ENCODE peak calls at places on chromosome 3, in eight cellular contexts. X is AG04450; F is fibroblast of pulmonary artery; N is A549; S is mesothelial cell of epicardium; C is ovary; I is psoas muscle; P is CD4-positive, alpha-beta T cell. K is an unnamed sample.

GRCh38 chr3:134721214-134721613 is 70.4 kb upstream of the KY start:
- DNase-seq in I (no peak), N (no peak), P (no peak), X (no peak), C (no peak), F (no peak), S (no peak), K (no peak)

GRCh38 chr3:117404756-117405155 is 695.2 kb downstream of the TUSC7 start:
- DNase-seq in P (no peak), N (no peak), S (no peak), C (no peak), I (no peak), F (no peak), X (no peak), K (no peak)

GRCh38 chr3:48598323-48599076 is 3.4 kb upstream of the COL7A1 start:
- DNase-seq in F (peak), N (peak), I (peak), C (peak), S (no peak), X (peak), P (no peak), K (no peak)

GRCh38 chr3:54122046-54122801 is at the start of gene CACNA2D3:
- DNase-seq in C (peak), P (no peak), I (peak), S (peak), F (peak), X (no peak), N (no peak), K (no peak)

GRCh38 chr3:127953636-127954035 is 38.6 kb downstream of the KBTBD12 start:
- DNase-seq in N (no peak), P (no peak), S (no peak), C (no peak), X (no peak), F (no peak), I (no peak), K (no peak)

GRCh38 chr3:197753263-197753662 is 3.6 kb downstream of the FYTTD1 start:
- DNase-seq in F (peak), P (no peak), I (no peak), N (no peak), X (no peak), S (no peak), C (no peak), K (no peak)

GRCh38 chr3:4581905-4582611 is 88.9 kb downstream of the ITPR1 start:
- DNase-seq in S (no peak), X (no peak), C (no peak), F (no peak), I (no peak), N (no peak), P (no peak), K (no peak)

GRCh38 chr3:188956839-188957489 is 214.8 kb upstream of the TPRG1 start:
- DNase-seq in C (no peak), F (peak), N (peak), X (no peak), I (no peak), P (no peak), S (no peak), K (peak)

GRCh38 chr3:129688310-129688895 is 81.9 kb upstream of the PLXND1 start:
- DNase-seq in C (peak), P (no peak), I (peak), X (no peak), N (peak), F (peak), S (peak), K (no peak)

GRCh38 chr3:43478380-43478779 is 143.4 kb downstream of the ANO10 start:
- DNase-seq in X (no peak), S (no peak), F (no peak), P (no peak), N (no peak), I (no peak), C (no peak), K (no peak)

GRCh38 chr3:14548321-14548729 is 8.2 kb upstream of the GRIP2 start:
- DNase-seq in S (peak), X (peak), C (peak), I (peak), P (no peak), F (peak), N (peak), K (peak)

GRCh38 chr3:45976191-45977091 is 19.2 kb downstream of the FYCO1 start:
- DNase-seq in S (no peak), X (no peak), C (no peak), F (no peak), I (no peak), P (no peak), N (no peak), K (no peak)

GRCh38 chr3:30266536-30266935 is 339.9 kb upstream of the TGFBR2 start:
- DNase-seq in S (no peak), N (no peak), C (no peak), X (no peak), F (no peak), I (no peak), P (no peak), K (no peak)

GRCh38 chr3:100830931-100831330 is 121.6 kb downstream of the TFG start:
- DNase-seq in S (no peak), N (no peak), P (no peak), I (no peak), X (no peak), C (no peak), F (no peak), K (no peak)

GRCh38 chr3:123098411-123099330 is 31.8 kb downstream of the PDIA5 start:
- DNase-seq in N (no peak), F (peak), S (no peak), P (no peak), X (no peak), C (no peak), I (no peak), K (no peak)

GRCh38 chr3:198108756-198109155 is 148.7 kb downstream of the LMLN start:
- DNase-seq in X (no peak), C (no peak), P (no peak), S (no peak), F (no peak), N (no peak), I (no peak), K (no peak)

GRCh38 chr3:32200490-32200889 is 38.0 kb upstream of the CMTM8 start:
- DNase-seq in N (no peak), P (no peak), C (no peak), I (peak), S (no peak), X (no peak), F (peak), K (no peak)

GRCh38 chr3:179907784-179908482 is 128.8 kb downstream of the PEX5L start:
- DNase-seq in C (no peak), P (no peak), S (no peak), I (no peak), F (no peak), X (no peak), N (no peak), K (no peak)

GRCh38 chr3:50503504-50503903 is at the start of gene CACNA2D2:
- DNase-seq in P (peak), F (no peak), C (peak), X (no peak), I (peak), S (peak), N (peak), K (peak)

GRCh38 chr3:13367728-13368127 is 52.4 kb downstream of the NUP210 start:
- DNase-seq in C (no peak), F (no peak), P (no peak), I (no peak), S (no peak), N (no peak), X (no peak), K (no peak)

GRCh38 chr3:158950131-158950901 is 148.5 kb downstream of the MFSD1 start:
- DNase-seq in X (no peak), P (no peak), I (no peak), C (no peak), N (no peak), S (no peak), F (no peak), K (no peak)

GRCh38 chr3:172313671-172314070 is 134.6 kb downstream of the GHSR start:
- DNase-seq in P (no peak), S (no peak), X (no peak), N (no peak), I (no peak), F (no peak), C (no peak), K (no peak)

GRCh38 chr3:160564949-160565441 is 376 bp downstream of the KPNA4 start:
- DNase-seq in P (peak), X (no peak), N (peak), I (peak), S (no peak), F (peak), C (no peak), K (peak)

GRCh38 chr3:24686764-24687163 is 192.1 kb upstream of the THRB start:
- DNase-seq in I (no peak), X (no peak), S (no peak), C (no peak), P (no peak), F (peak), N (no peak), K (no peak)

GRCh38 chr3:47512416-47513124 is 942 bp downstream of the ELP6 start:
- DNase-seq in S (peak), P (peak), N (no peak), X (no peak), F (peak), C (peak), I (peak), K (no peak)

GRCh38 chr3:157865449-157865862 is 240.8 kb downstream of the SHOX2 start:
- DNase-seq in F (peak), N (peak), C (no peak), P (no peak), I (no peak), X (no peak), S (no peak), K (peak)

GRCh38 chr3:119314821-119315220 is 20.6 kb downstream of the ARHGAP31 start:
- DNase-seq in X (no peak), N (no peak), P (no peak), F (peak), S (no peak), C (no peak), I (no peak), K (no peak)

GRCh38 chr3:196621581-196621980 is 17.9 kb upstream of the NRROS start:
- DNase-seq in P (no peak), F (no peak), X (no peak), I (no peak), S (no peak), C (no peak), N (no peak), K (no peak)

GRCh38 chr3:85576091-85576690 is 617.4 kb downstream of the CADM2 start:
- DNase-seq in P (no peak), F (peak), I (peak), X (peak), N (peak), C (no peak), S (peak), K (peak)

GRCh38 chr3:136741063-136741462 is 11.1 kb downstream of the STAG1 start:
- DNase-seq in N (no peak), X (no peak), S (no peak), F (no peak), I (no peak), P (no peak), C (no peak), K (no peak)
- TF ChIP-seq CTCF in N (no peak), X (no peak), S (no peak), F (no peak), I (no peak), P (no peak), C (no peak), K (no peak)

GRCh38 chr3:11154953-11155325 is 646 bp downstream of the HRH1 start:
- DNase-seq in P (no peak), X (no peak), I (no peak), S (no peak), F (peak), N (no peak), C (no peak), K (no peak)

GRCh38 chr3:11154036-11154952 is at the start of gene HRH1:
- DNase-seq in S (peak), X (no peak), C (no peak), N (peak), F (peak), P (no peak), I (peak), K (peak)

GRCh38 chr3:11157406-11157805 is 3.1 kb downstream of the HRH1 start:
- DNase-seq in F (no peak), N (no peak), I (no peak), C (no peak), P (no peak), S (no peak), X (no peak), K (no peak)

GRCh38 chr3:11156026-11156410 is 1.7 kb downstream of the HRH1 start:
- DNase-seq in C (no peak), X (no peak), I (no peak), S (no peak), F (no peak), N (no peak), P (no peak), K (no peak)

DNA sequence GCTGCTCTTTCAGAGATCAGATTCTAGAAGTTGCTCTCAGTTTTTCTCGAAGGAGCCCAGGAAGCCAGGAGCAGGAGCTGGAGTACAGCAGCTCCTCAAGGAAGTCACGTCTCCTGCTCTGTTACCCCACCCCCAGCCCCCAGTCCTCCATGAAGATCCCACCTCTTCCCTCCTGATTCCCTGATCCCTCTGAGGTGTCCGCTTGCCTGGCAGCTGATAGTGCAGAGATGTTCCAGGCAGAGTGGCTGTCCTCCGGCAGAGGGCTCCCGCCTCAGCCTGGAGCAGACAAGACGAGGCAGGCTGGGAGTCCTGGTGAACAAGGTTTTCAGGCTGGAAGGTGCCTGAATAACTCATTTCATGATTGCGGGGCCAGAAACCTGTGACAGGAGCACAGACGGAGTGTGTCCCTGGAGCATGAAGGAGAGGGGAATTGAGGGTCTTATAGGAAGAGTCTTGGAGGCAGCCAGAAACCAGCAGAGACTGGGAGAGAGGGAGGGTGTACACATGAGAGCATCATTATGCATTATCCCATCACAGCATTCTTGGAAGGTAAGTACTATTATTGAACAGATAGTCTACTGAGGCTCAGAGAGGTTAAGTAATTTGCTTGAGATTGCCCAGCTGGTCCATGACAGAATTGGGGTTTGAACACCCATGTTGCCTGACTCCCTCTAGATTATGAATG is 1.2 kb downstream of the HRH1 start:
- DNase-seq in X (peak), N (peak), F (peak), S (peak), P (no peak), C (peak), I (peak), K (peak)
- TF ChIP-seq CTCF in X (peak), N (peak), F (peak), S (no peak), P (no peak), C (peak), I (peak), K (peak)

GRCh38 chr3:140499114-140499757 is 178.6 kb upstream of the TRIM42 start:
- DNase-seq in N (peak), S (no peak), X (no peak), P (no peak), C (no peak), F (peak), I (no peak), K (no peak)
- TF ChIP-seq CTCF in N (peak), S (no peak), X (no peak), P (no peak), C (no peak), F (no peak), I (peak), K (no peak)

DNA sequence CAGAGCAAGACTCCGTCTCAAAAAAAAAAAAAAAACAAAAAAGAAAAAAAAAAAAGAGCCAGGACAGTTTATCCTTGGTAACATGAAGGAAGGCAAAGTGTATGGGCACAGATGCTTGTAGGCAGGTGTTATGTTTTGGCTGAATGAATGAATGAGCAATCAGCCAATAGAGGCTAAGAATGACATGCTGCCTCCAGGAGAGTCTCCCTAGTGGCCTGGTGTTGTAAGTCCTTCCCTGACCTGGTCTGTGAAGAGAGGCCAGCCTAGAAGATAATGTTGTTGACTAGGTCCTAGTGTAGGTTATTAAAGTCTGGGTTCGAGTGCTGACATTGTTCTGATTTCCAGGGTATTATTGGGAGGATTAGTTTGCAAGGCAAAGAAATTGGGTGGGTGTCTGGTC is 24.9 kb downstream of the GYG1 start:
- DNase-seq in P (no peak), N (no peak), F (no peak), C (no peak), S (no peak), X (no peak), I (no peak), K (no peak)
- TF ChIP-seq CTCF in P (no peak), N (no peak), F (no peak), C (no peak), S (no peak), X (no peak), I (peak), K (no peak)

GRCh38 chr3:186806173-186807055 is at the start of gene RFC4:
- DNase-seq in S (peak), N (peak), P (peak), I (peak), X (no peak), C (peak), F (peak), K (peak)
- TF ChIP-seq CTCF in S (no peak), N (no peak), P (no peak), I (no peak), X (no peak), C (peak), F (no peak), K (peak)